ENCODE peak calls at places on chromosomes 2 and 18, in four cellular contexts. S is GM23248, O is colonic mucosa, J is Karpas-422. D is an unnamed sample.

GRCh38 chr2:171952748-171953147 is 30.5 kb downstream of the HAT1 start:
- DNase-seq in S (no peak), O (no peak), J (no peak), D (no peak)

GRCh38 chr2:25825238-25825637 is 53.0 kb downstream of the ASXL2 start:
- DNase-seq in S (no peak), O (no peak), J (no peak), D (no peak)

GRCh38 chr2:65413610-65414009 is 18.8 kb downstream of the SPRED2 start:
- DNase-seq in S (no peak), O (no peak), J (no peak), D (no peak)

GRCh38 chr2:201984333-201984732 is 49.3 kb upstream of the FZD7 start:
- DNase-seq in S (no peak), O (no peak), J (no peak), D (no peak)

GRCh38 chr18:13660510-13660909 is 65.8 kb downstream of the FAM210A start:
- DNase-seq in S (peak; percentile 11), O (no peak), J (no peak), D (peak; percentile 39)

GRCh38 chr18:48785091-48785614 is 165.6 kb downstream of the SMAD7 start:
- DNase-seq in S (no peak), O (no peak), J (peak; percentile 91), D (no peak)

GRCh38 chr2:102304268-102304667 is 7.1 kb upstream of the IL1RL1 start:
- DNase-seq in S (peak; percentile 74), O (no peak), J (no peak), D (no peak)

GRCh38 chr2:236982693-236983092 is 103.0 kb upstream of the COPS8 start:
- DNase-seq in S (peak; percentile 19), O (no peak), J (no peak), D (no peak)

GRCh38 chr2:79666430-79666829 is 153.6 kb downstream of the CTNNA2 start:
- DNase-seq in S (no peak), O (no peak), J (no peak), D (no peak)

GRCh38 chr2:217521820-217522219 is 481.0 kb downstream of the TNS1 start:
- DNase-seq in S (peak; percentile 23), O (no peak), J (no peak), D (peak; percentile 76)

GRCh38 chr2:23378496-23378895 is 6.5 kb upstream of the KLHL29 start:
- DNase-seq in S (no peak), O (no peak), J (no peak), D (no peak)

GRCh38 chr18:32093106-32093511 is 1.4 kb downstream of the RNF138 start:
- DNase-seq in S (peak; percentile 86), O (peak; percentile 53), J (peak; percentile 85), D (peak; percentile 88)

GRCh38 chr2:53600835-53601234 is 166.8 kb upstream of the CHAC2 start:
- DNase-seq in S (no peak), O (no peak), J (no peak), D (no peak)

GRCh38 chr2:144942516-144943256 is 422.8 kb upstream of the ZEB2 start:
- DNase-seq in S (peak; percentile 84), O (no peak), J (peak; percentile 43), D (peak; percentile 63)

GRCh38 chr2:135991861-135992260 is 6.4 kb upstream of the DARS1 start:
- DNase-seq in S (no peak), O (no peak), J (no peak), D (no peak)

GRCh38 chr2:230893881-230894781 is 29.4 kb downstream of the ITM2C start:
- DNase-seq in S (peak; percentile 26), O (peak; percentile 24), J (peak; percentile 55), D (no peak)

GRCh38 chr2:128301501-128301966 is 17.1 kb downstream of the HS6ST1 start:
- DNase-seq in S (peak; percentile 99), O (no peak), J (no peak), D (peak; percentile 92)

GRCh38 chr2:104733544-104733943 is 120.4 kb upstream of the POU3F3 start:
- DNase-seq in S (no peak), O (peak; percentile 27), J (peak; percentile 84), D (no peak)

GRCh38 chr2:108268001-108268400 is 20.7 kb upstream of the SULT1C2 start:
- DNase-seq in S (peak; percentile 93), O (no peak), J (no peak), D (peak; percentile 71)

GRCh38 chr18:30439174-30439573 is 603.4 kb downstream of the DSC3 start:
- DNase-seq in S (no peak), O (no peak), J (no peak), D (no peak)

GRCh38 chr2:196598412-196598811 is 41.1 kb upstream of the CCDC150 start:
- DNase-seq in S (no peak), O (no peak), J (no peak), D (no peak)

GRCh38 chr2:109128466-109129355 is at the start of gene SH3RF3:
- DNase-seq in S (peak; percentile 77), O (peak; percentile 38), J (no peak), D (peak; percentile 64)

GRCh38 chr18:42477261-42477660 is 522.2 kb downstream of the PIK3C3 start:
- DNase-seq in S (no peak), O (no peak), J (no peak), D (no peak)

GRCh38 chr2:44851518-44851917 is 90.0 kb upstream of the SIX3 start:
- DNase-seq in S (no peak), O (no peak), J (no peak), D (no peak)

GRCh38 chr2:216286616-216287231 is 85.6 kb downstream of the MARCHF4 start:
- DNase-seq in S (peak; percentile 4), O (no peak), J (no peak), D (no peak)

GRCh38 chr18:79520473-79521390 is 125.0 kb downstream of the NFATC1 start:
- DNase-seq in S (no peak), O (peak; percentile 12), J (no peak), D (no peak)

GRCh38 chr2:69081757-69082156 is 68.8 kb downstream of the ANTXR1 start:
- DNase-seq in S (no peak), O (no peak), J (no peak), D (no peak)

GRCh38 chr18:59249186-59249774 is 24.0 kb downstream of the RAX start:
- DNase-seq in S (peak; percentile 90), O (peak; percentile 28), J (peak; percentile 83), D (peak; percentile 96)

GRCh38 chr2:70255637-70256314 is 2.2 kb upstream of the PCYOX1 start:
- DNase-seq in S (no peak), O (no peak), J (no peak), D (no peak)
- H3K9ac ChIP-seq in S (no peak overlapping the region), O (no peak overlapping the region), J (no peak overlapping the region), D (no peak overlapping the region)

DNA sequence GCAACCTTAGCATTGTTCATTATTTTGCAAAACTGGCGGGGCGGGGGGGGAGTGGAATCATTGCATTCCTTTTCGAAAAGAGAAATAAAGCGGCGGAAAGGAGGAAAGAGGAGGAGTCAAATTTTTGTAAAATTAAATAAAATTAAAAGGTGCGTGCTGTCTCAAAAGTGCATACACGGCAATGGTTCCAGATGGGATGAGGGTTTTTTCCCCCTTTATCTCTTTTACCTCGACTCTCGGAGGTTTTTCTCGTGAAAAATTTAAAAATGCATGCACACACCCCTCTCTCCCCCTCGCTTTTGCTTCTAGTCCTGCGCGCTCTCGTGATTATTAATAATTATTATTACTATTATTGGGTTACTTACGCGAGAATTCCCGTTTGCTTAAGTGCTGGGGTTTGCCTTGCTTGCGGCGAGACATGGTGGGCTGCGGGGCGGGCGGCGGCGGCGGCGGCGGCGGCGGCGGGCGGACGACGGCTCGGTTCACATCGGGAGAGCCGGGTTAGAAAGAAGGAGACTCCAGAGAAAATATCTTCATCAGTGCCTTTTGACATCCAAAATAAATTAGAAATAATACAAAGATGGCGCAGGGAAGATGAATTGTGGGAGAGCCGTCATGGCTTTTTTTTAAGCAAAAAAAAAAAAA is 481 bp downstream of the BCL11A start:
- DNase-seq in S (peak; percentile 42), O (no peak), J (peak; percentile 94), D (peak; percentile 39)
- H3K9ac ChIP-seq in S (peak overlapping the region; percentile 79), O (peak overlapping the region; percentile 67), J (peak overlapping the region; percentile 90), D (no peak overlapping the region)

DNA sequence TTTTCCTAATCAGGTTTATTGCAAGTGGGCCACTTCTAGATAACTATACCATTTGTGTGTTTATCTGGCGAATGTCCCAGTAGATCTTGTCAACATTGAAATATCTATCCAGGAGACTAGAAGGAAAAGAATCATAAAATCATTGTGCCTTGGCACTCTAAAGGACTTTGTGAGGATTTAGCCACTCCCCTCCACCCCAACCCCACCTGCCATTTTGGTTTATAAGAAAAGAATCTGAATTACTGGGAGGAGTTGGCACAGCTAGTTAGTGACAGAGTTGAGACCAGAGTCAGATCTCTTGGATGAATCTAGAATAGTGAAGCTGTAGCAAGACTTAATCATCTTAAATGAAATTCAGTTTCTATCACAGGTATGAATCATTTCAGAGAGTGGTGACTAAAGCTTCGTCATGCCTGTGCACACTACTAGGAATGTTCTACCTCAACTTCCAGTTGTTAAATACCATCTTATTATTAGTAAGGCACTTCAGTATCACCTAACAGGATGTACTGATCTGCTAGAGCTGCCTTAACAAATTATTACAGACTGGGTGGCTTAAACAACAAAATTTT is 212.7 kb upstream of the SLC14A2 start:
- DNase-seq in S (peak; percentile 89), O (peak; percentile 53), J (no peak), D (peak; percentile 15)
- H3K9ac ChIP-seq in S (no peak overlapping the region), O (no peak overlapping the region), J (no peak overlapping the region), D (no peak overlapping the region)

GRCh38 chr2:179049203-179049545 is 763 bp downstream of the CCDC141 start:
- DNase-seq in S (no peak), O (no peak), J (no peak), D (no peak)

GRCh38 chr2:179051250-179051649 is 1.3 kb upstream of the CCDC141 start:
- DNase-seq in S (no peak), O (no peak), J (no peak), D (peak; percentile 13)

GRCh38 chr2:179049546-179050311 is at the start of gene CCDC141:
- DNase-seq in S (no peak), O (no peak), J (no peak), D (no peak)

DNA sequence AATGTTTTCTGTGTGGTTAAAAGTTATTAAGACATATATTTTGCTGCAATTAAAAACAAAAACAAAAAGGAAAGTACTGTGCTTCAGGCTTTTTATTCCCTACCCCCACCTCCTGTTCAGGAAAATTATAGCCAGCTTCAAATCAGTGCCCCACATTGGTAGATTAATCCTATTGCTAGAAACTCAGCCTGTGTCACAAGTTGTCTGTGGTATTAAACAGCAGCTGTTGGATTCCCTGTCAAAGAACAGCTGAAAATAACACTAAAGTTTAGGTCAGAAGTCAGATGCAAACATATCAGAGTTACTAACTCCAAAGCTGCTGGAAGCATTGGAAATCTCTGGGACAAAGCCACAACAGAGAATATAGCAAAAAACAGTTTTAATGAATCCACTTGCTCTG is 798 bp upstream of the CCDC141 start:
- DNase-seq in S (no peak), O (no peak), J (no peak), D (peak; percentile 3)
- H3K9ac ChIP-seq in S (no peak overlapping the region), O (no peak overlapping the region), J (no peak overlapping the region), D (no peak overlapping the region)

GRCh38 chr2:126949775-126950174 is 51.1 kb downstream of the TEX51 start:
- DNase-seq in S (no peak), O (no peak), J (no peak), D (no peak)
- H3K9ac ChIP-seq in S (no peak overlapping the region), O (no peak overlapping the region), J (no peak overlapping the region), D (no peak overlapping the region)

GRCh38 chr2:37569986-37570688 is 101.3 kb downstream of the CDC42EP3 start:
- DNase-seq in S (peak; percentile 55), O (no peak), J (no peak), D (peak; percentile 50)
- H3K9ac ChIP-seq in S (peak overlapping the region; percentile 52), O (no peak overlapping the region), J (no peak overlapping the region), D (peak overlapping the region; percentile 60)

GRCh38 chr18:7414459-7414858 is 152.7 kb upstream of the PTPRM start:
- DNase-seq in S (peak; percentile 3), O (no peak), J (no peak), D (peak; percentile 44)
- H3K9ac ChIP-seq in S (no peak overlapping the region), O (no peak overlapping the region), J (no peak overlapping the region), D (peak overlapping the region; percentile 70)